ENCODE peak calls at places on chromosomes 5 and 9, in four cellular contexts. One of them, this sample, is unnamed.

GRCh38 chr5:56270058-56270457 is 36.9 kb upstream of the ANKRD55 start:
- DNase-seq in body of pancreas: no peak
- DNase-seq in stomach: no peak
- DNase-seq in endothelial cell of umbilical vein: peak
- DNase-seq in this sample: no peak

GRCh38 chr5:171418316-171418981 is 998 bp upstream of the FGF18 start:
- DNase-seq in endothelial cell of umbilical vein: peak
- DNase-seq in stomach: peak
- DNase-seq in body of pancreas: peak
- DNase-seq in this sample: peak

GRCh38 chr5:62211405-62211804 is 94.6 kb upstream of the KIF2A start:
- DNase-seq in endothelial cell of umbilical vein: no peak
- DNase-seq in body of pancreas: no peak
- DNase-seq in stomach: no peak
- DNase-seq in this sample: no peak

GRCh38 chr5:90940227-90940995 is 381.8 kb downstream of the ADGRV1 start:
- DNase-seq in stomach: no peak
- DNase-seq in body of pancreas: no peak
- DNase-seq in endothelial cell of umbilical vein: peak
- DNase-seq in this sample: peak

GRCh38 chr5:110225949-110226348 is 500.5 kb downstream of the TMEM232 start:
- DNase-seq in endothelial cell of umbilical vein: no peak
- DNase-seq in body of pancreas: no peak
- DNase-seq in stomach: no peak
- DNase-seq in this sample: no peak

GRCh38 chr5:149268928-149269557 is 2.6 kb upstream of the AFAP1L1 start:
- DNase-seq in body of pancreas: no peak
- DNase-seq in stomach: no peak
- DNase-seq in endothelial cell of umbilical vein: peak
- DNase-seq in this sample: no peak

GRCh38 chr9:34591911-34592866 is 2.7 kb upstream of the CNTFR start:
- DNase-seq in endothelial cell of umbilical vein: no peak
- DNase-seq in body of pancreas: no peak
- DNase-seq in stomach: no peak
- DNase-seq in this sample: no peak

GRCh38 chr5:169805527-169805934 is 168.5 kb downstream of the DOCK2 start:
- DNase-seq in body of pancreas: no peak
- DNase-seq in stomach: no peak
- DNase-seq in endothelial cell of umbilical vein: no peak
- DNase-seq in this sample: no peak

GRCh38 chr9:112130347-112130746 is 44.8 kb downstream of the SUSD1 start:
- DNase-seq in endothelial cell of umbilical vein: no peak
- DNase-seq in stomach: no peak
- DNase-seq in body of pancreas: no peak
- DNase-seq in this sample: no peak

GRCh38 chr9:90024823-90025222 is 420.0 kb downstream of the GADD45G start:
- DNase-seq in endothelial cell of umbilical vein: no peak
- DNase-seq in body of pancreas: no peak
- DNase-seq in stomach: no peak
- DNase-seq in this sample: no peak

GRCh38 chr5:59838989-59839388 is 54.5 kb downstream of the PDE4D start:
- DNase-seq in endothelial cell of umbilical vein: no peak
- DNase-seq in stomach: no peak
- DNase-seq in body of pancreas: no peak
- DNase-seq in this sample: no peak

GRCh38 chr5:101783241-101784095 is 512.6 kb downstream of the SLCO4C1 start:
- DNase-seq in endothelial cell of umbilical vein: no peak
- DNase-seq in stomach: no peak
- DNase-seq in body of pancreas: no peak
- DNase-seq in this sample: no peak

GRCh38 chr9:8713149-8713856 is 913.7 kb upstream of the DMAC1 start:
- DNase-seq in body of pancreas: no peak
- DNase-seq in endothelial cell of umbilical vein: no peak
- DNase-seq in stomach: no peak
- DNase-seq in this sample: no peak

GRCh38 chr9:138069731-138070456 is 192.3 kb downstream of the CACNA1B start:
- DNase-seq in body of pancreas: peak
- DNase-seq in endothelial cell of umbilical vein: no peak
- DNase-seq in stomach: peak
- DNase-seq in this sample: no peak

GRCh38 chr5:174567506-174568141 is 156.8 kb upstream of the MSX2 start:
- DNase-seq in endothelial cell of umbilical vein: no peak
- DNase-seq in body of pancreas: no peak
- DNase-seq in stomach: no peak
- DNase-seq in this sample: no peak

GRCh38 chr9:92100237-92100911 is 14.8 kb downstream of the SPTLC1 start:
- DNase-seq in endothelial cell of umbilical vein: peak
- DNase-seq in body of pancreas: no peak
- DNase-seq in stomach: no peak
- DNase-seq in this sample: no peak

GRCh38 chr9:109956811-109957440 is 176.9 kb downstream of the PALM2AKAP2 start:
- DNase-seq in endothelial cell of umbilical vein: no peak
- DNase-seq in stomach: no peak
- DNase-seq in body of pancreas: no peak
- DNase-seq in this sample: no peak

DNA sequence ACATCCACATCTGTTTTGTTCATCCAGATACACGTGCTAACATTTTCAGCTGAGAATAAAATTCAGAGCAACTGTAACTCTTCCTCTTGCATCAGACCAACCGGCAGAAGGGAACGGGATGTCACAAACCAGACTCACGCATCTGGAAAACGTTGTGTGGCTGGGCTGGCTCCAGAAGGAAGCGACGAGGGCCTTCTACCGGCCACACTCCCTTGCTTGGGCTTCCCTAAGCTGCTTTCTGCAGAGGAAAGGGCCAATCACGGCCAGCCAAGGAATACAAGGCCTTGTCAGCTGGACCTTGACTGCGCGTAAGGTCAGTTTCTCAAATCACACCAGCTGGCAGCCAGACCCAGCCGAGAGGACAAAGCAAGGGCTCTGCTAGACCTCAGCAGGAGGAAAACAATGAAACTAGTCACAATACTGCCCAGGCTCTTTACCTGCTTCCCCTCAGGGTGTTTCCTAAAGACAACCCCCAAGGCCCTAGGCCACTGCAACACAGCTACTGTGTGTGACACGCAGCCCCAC is 106.1 kb downstream of the THBS4 start:
- DNase-seq in endothelial cell of umbilical vein: peak
- DNase-seq in stomach: peak
- DNase-seq in body of pancreas: peak
- DNase-seq in this sample: peak
- TF ChIP-seq POLR2A in endothelial cell of umbilical vein: no peak
- TF ChIP-seq POLR2A in stomach: no peak
- TF ChIP-seq POLR2A in body of pancreas: peak
- TF ChIP-seq POLR2A in this sample: no peak

GRCh38 chr5:82164957-82165698 is 113.0 kb downstream of the RPS23 start:
- DNase-seq in body of pancreas: peak
- DNase-seq in stomach: no peak
- DNase-seq in endothelial cell of umbilical vein: no peak
- DNase-seq in this sample: no peak
- H3K27ac ChIP-seq in body of pancreas: peak
- H3K27ac ChIP-seq in stomach: peak
- H3K27ac ChIP-seq in endothelial cell of umbilical vein: peak
- H3K27ac ChIP-seq in this sample: peak

GRCh38 chr5:81851481-81852178 is 100.7 kb upstream of the SSBP2 start:
- DNase-seq in endothelial cell of umbilical vein: peak
- DNase-seq in stomach: peak
- DNase-seq in body of pancreas: peak
- DNase-seq in this sample: peak
- TF ChIP-seq POLR2A in endothelial cell of umbilical vein: peak
- TF ChIP-seq POLR2A in stomach: no peak
- TF ChIP-seq POLR2A in body of pancreas: peak
- TF ChIP-seq POLR2A in this sample: peak

DNA sequence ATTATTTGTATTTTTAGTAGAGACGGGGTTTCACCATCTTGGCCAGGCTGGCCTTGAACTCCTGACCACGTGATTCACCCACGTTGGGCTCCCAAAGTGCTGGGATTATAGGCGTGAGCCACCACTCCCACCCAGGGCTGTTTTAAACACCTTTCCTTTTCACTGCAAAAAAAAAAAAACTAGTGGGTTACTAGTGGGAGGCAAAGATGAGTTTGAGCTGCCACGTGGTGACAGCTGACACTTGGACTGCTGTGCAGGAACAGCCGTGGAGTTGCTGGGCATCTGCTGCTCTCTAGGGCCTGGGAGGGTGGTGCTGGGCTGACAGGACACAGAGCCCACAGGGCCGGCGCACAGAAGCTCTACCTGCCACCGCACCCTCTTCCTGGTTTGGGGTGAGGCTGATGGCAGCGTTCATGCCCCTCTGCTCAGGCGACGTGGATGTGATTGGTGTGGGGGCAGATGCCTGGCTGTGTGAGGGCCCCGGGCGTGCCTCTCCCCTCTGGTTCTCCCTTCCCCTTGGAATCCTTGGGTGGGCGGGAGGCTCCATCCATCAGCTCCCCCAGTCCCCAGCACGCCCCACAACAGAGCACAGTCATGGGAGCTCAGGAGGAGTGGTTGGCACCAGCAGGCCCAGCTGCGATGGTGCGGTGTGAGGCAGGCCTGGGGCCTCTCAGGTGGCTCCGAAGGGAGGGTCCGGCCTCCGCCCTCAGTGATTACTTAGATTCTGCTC is 16.9 kb downstream of the RABL6 start:
- DNase-seq in stomach: no peak
- DNase-seq in endothelial cell of umbilical vein: no peak
- DNase-seq in body of pancreas: peak
- DNase-seq in this sample: peak
- H3K27ac ChIP-seq in stomach: no peak
- H3K27ac ChIP-seq in endothelial cell of umbilical vein: no peak
- H3K27ac ChIP-seq in body of pancreas: no peak
- H3K27ac ChIP-seq in this sample: no peak

DNA sequence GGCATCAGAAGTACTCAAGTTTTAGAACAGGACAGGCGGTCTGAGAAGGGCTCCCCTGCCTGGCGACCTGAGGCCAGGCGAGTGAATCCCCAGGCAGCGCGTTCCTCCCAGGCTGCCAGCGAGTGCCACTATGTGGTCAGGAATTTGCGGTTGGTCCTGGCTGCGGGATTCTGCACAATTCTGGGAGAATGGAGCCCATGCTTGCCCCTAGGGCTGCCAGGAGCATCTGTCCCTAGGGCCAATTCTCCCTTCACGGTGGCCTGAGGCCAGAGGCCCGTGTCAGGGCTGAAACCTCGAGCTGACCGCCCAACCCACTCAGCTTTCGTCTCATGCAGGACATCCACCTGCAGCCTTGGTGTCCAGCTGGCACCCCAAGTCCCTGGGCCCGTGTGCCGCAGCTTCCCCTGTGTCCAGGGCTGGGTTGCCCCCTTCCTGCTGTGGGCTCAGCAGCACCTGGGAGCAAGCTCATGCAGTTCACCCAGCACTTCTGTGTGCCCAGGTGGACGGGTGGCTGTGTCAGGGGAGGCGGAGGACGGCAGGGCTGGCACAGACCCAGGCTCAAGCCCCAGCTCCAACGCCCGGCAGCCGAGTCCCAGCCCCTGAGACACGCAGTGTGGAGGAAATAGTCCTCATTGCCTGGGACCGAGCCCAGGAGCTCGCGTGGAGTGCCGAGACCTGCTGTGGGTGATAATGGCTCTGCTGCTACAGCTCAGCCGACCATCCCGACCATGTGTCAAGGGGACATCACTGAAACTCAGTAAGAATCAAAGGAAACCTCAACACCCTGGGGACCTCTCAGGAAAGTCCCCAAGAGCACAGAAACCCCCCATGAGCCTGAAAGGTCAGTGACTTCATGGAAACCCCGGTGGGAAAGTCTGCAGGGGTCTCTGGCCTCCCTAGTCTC is 39.1 kb downstream of the LPCAT1 start:
- DNase-seq in endothelial cell of umbilical vein: no peak
- DNase-seq in body of pancreas: no peak
- DNase-seq in stomach: no peak
- DNase-seq in this sample: no peak
- TF ChIP-seq POLR2A in endothelial cell of umbilical vein: no peak
- TF ChIP-seq POLR2A in body of pancreas: no peak
- TF ChIP-seq POLR2A in stomach: no peak
- TF ChIP-seq POLR2A in this sample: no peak